ENCODE peak calls at places on chromosomes 3 and 15, in eight cellular contexts. C, U, Z, J, K, G, D and E are unnamed samples.

GRCh38 chr3:70871909-70872656 is 559.6 kb upstream of the MDFIC2 start:
- DNase-seq in C (peak), U (no peak), Z (peak), J (peak), K (no peak), G (no peak), D (peak), E (peak)

GRCh38 chr15:24898715-24899278 is 56.0 kb upstream of the SNRPN start:
- DNase-seq in C (no peak), U (peak), Z (no peak), J (no peak), K (no peak), G (no peak), D (no peak), E (no peak)

GRCh38 chr3:52216585-52217408 is 8.6 kb downstream of the TLR9 start:
- DNase-seq in C (peak), U (no peak), Z (no peak), J (peak), K (peak), G (peak), D (peak), E (peak)

GRCh38 chr15:29348308-29348914 is 78.8 kb upstream of the NSMCE3 start:
- DNase-seq in C (no peak), U (no peak), Z (no peak), J (no peak), K (no peak), G (no peak), D (no peak), E (no peak)

GRCh38 chr15:73677146-73677607 is 7.0 kb upstream of the CD276 start:
- DNase-seq in C (peak), U (peak), Z (peak), J (peak), K (peak), G (peak), D (peak), E (peak)

GRCh38 chr3:106829206-106829605 is 548.0 kb upstream of the CCDC54 start:
- DNase-seq in C (no peak), U (no peak), Z (no peak), J (peak), K (no peak), G (no peak), D (peak), E (peak)

GRCh38 chr15:98668566-98669308 is 20.4 kb downstream of the IGF1R start:
- DNase-seq in C (peak), U (peak), Z (no peak), J (peak), K (no peak), G (peak), D (peak), E (peak)

GRCh38 chr15:79459666-79460065 is 27.5 kb downstream of the MINAR1 start:
- DNase-seq in C (no peak), U (no peak), Z (no peak), J (no peak), K (no peak), G (no peak), D (no peak), E (no peak)

GRCh38 chr15:30918366-30918765 is 14.7 kb downstream of the FAN1 start:
- DNase-seq in C (no peak), U (no peak), Z (no peak), J (no peak), K (no peak), G (no peak), D (no peak), E (no peak)

GRCh38 chr3:166554006-166554405 is 716.8 kb upstream of the BCHE start:
- DNase-seq in C (no peak), U (no peak), Z (no peak), J (peak), K (no peak), G (no peak), D (no peak), E (peak)

GRCh38 chr15:74200394-74200793 is 2.2 kb downstream of the STRA6 start:
- DNase-seq in C (peak), U (no peak), Z (peak), J (peak), K (no peak), G (peak), D (peak), E (peak)

GRCh38 chr3:127764301-127764700 is 58.0 kb downstream of the MGLL start:
- DNase-seq in C (no peak), U (no peak), Z (no peak), J (no peak), K (no peak), G (no peak), D (no peak), E (no peak)
- H3K4me3 ChIP-seq in C (no peak), U (no peak), Z (no peak), J (no peak), K (no peak), G (no peak), D (no peak), E (no peak)

GRCh38 chr15:101068523-101068960 is 149.4 kb downstream of the LRRK1 start:
- DNase-seq in C (no peak), U (no peak), Z (no peak), J (no peak), K (no peak), G (no peak), D (no peak), E (no peak)

GRCh38 chr15:101070502-101071273 is 151.5 kb downstream of the LRRK1 start:
- DNase-seq in C (peak), U (no peak), Z (no peak), J (peak), K (no peak), G (peak), D (peak), E (peak)

GRCh38 chr15:101067660-101068522 is 148.7 kb downstream of the LRRK1 start:
- DNase-seq in C (no peak), U (no peak), Z (no peak), J (no peak), K (no peak), G (no peak), D (no peak), E (peak)

GRCh38 chr15:101070024-101070423 is 150.9 kb downstream of the LRRK1 start:
- DNase-seq in C (no peak), U (no peak), Z (no peak), J (no peak), K (no peak), G (no peak), D (no peak), E (no peak)

GRCh38 chr15:101068961-101069734 is 150.0 kb downstream of the LRRK1 start:
- DNase-seq in C (no peak), U (peak), Z (peak), J (peak), K (no peak), G (peak), D (peak), E (peak)
- TF ChIP-seq CTCF in C (peak), U (peak), Z (no peak), J (peak), K (no peak), G (no peak), D (peak), E (peak)

DNA sequence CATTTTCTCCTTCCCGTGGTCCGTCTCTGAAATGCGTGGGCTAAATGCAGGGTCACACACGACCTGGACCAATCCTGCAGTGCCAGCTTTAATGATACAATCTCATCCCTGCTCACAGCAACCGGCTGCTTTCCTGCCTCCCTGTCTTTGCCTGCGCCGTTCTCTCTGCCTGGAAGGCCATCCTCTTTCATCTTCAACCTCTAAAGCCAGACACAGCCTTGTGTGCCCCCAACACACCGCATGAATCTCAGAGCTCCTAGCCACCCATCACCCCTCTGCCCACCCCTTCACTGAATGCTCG is 14.7 kb downstream of the H1-8 start:
- DNase-seq in C (no peak), U (no peak), Z (no peak), J (no peak), K (no peak), G (no peak), D (no peak), E (no peak)
- H3K4me3 ChIP-seq in C (no peak), U (no peak), Z (no peak), J (no peak), K (no peak), G (no peak), D (no peak), E (no peak)

DNA sequence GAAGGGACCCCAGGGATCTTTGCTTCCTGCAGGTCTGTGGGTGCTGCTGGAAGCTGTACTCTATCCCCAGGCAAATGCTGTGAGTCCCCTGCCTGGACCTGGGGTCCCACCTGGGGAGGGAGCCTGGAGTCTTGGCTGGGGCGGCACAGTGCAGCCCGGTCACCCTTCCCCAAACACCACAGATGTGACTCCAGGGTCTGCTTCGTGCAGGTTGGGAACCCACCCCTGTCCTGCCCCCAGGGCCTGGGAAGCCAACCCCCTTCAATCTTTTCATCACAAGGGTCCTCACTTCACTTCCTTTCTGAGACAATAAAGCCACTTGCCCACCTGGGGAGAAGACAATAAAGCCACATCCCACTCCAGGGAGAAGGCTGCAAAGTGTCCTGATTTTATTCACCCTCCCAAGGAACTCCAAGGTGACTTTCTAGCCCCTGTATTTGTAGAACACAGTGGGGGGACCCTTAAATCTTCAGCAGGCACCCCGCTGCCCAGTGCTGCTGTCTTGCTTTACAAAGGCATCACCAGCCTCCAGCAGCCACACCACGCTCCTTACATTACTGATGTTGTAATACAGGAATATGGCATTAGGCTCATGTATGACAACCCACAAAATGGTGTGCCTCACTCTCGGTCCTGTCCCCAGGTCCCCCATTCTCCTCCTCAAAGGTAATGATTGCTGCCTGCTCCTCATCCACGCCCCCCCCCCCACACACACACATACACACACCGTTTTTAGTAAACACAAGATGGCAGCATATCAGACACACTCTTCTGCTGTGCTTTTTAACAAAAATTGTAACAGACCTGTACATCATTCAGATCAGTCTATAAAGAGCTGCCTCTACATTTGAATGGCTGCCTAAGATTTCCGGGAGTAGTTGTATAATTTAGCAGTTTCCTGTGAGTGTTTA is 9.9 kb downstream of the C3orf22 start:
- DNase-seq in C (no peak), U (no peak), Z (no peak), J (no peak), K (peak), G (no peak), D (no peak), E (no peak)
- TF ChIP-seq CTCF in C (no peak), U (no peak), Z (no peak), J (no peak), K (no peak), G (no peak), D (no peak), E (no peak)